ENCODE peak calls at places on chromosome 22, in eight cellular contexts. Q is caudate nucleus, W is left ventricle myocardium inferior, A is heart left ventricle, X is gastrocnemius medialis, G is mammary epithelial cell, J is IMR-90, O is hepatocyte. C is an unnamed sample.

GRCh38 chr22:29145321-29146072 is 60.2 kb upstream of the EMID1 start:
- DNase-seq in Q (no peak), X (peak; percentile 76), W (no peak), A (no peak), G (no peak), J (no peak), O (no peak), C (no peak)

GRCh38 chr22:21567456-21568206 is at the start of gene UBE2L3:
- DNase-seq in Q (peak; percentile 79), G (peak; percentile 80), X (peak; percentile 70), O (peak; percentile 92), W (peak; percentile 87), J (peak; percentile 74), A (peak; percentile 88), C (no peak)

GRCh38 chr22:44685384-44686056 is 16.5 kb upstream of the PRR5 start:
- DNase-seq in Q (no peak), A (no peak), W (no peak), O (peak; percentile 84), J (peak; percentile 51), G (peak; percentile 97), X (no peak), C (peak; percentile 93)

GRCh38 chr22:31148953-31149627 is 8.8 kb upstream of the PLA2G3 start:
- DNase-seq in W (peak; percentile 66), O (peak; percentile 84), Q (peak; percentile 68), X (peak; percentile 27), A (peak; percentile 74), G (peak; percentile 48), J (peak; percentile 80), C (no peak)

GRCh38 chr22:49199224-49199623 is 628.4 kb downstream of the BRD1 start:
- DNase-seq in O (no peak), G (no peak), W (no peak), J (no peak), A (no peak), X (no peak), Q (no peak), C (no peak)

GRCh38 chr22:44931766-44932165 is 78.0 kb downstream of the PHF21B start:
- DNase-seq in X (no peak), W (no peak), O (no peak), G (no peak), A (no peak), Q (no peak), J (no peak), C (no peak)

GRCh38 chr22:30385913-30386312 is 1.3 kb downstream of the RNF215 start:
- DNase-seq in O (no peak), Q (no peak), X (no peak), W (no peak), G (no peak), J (no peak), A (no peak), C (no peak)

GRCh38 chr22:49764151-49764581 is 63.5 kb downstream of the BRD1 start:
- DNase-seq in A (no peak), W (peak; percentile 13), O (no peak), G (no peak), Q (no peak), J (no peak), X (no peak), C (no peak)

GRCh38 chr22:37242395-37242918 is 1.6 kb downstream of the RAC2 start:
- DNase-seq in X (no peak), W (peak; percentile 55), Q (no peak), G (peak; percentile 46), A (peak; percentile 64), J (peak; percentile 38), O (peak; percentile 40), C (no peak)

GRCh38 chr22:37560682-37561208 is 465 bp downstream of the CDC42EP1 start:
- DNase-seq in O (peak; percentile 73), A (peak; percentile 82), X (no peak), J (peak; percentile 53), G (no peak), Q (peak; percentile 42), W (peak; percentile 69), C (no peak)

GRCh38 chr22:41311487-41311886 is 10.2 kb downstream of the ZC3H7B start:
- DNase-seq in J (no peak), G (no peak), A (no peak), X (no peak), Q (no peak), O (no peak), W (no peak), C (no peak)

GRCh38 chr22:41305646-41306045 is 4.3 kb downstream of the ZC3H7B start:
- DNase-seq in X (no peak), Q (no peak), W (no peak), J (peak; percentile 73), O (no peak), G (peak; percentile 74), A (no peak), C (no peak)

GRCh38 chr22:41310336-41310735 is 9.0 kb downstream of the ZC3H7B start:
- DNase-seq in A (no peak), X (no peak), O (no peak), Q (no peak), W (no peak), J (no peak), G (no peak), C (no peak)

GRCh38 chr22:41308544-41308947 is 7.2 kb downstream of the ZC3H7B start:
- DNase-seq in X (peak; percentile 8), J (no peak), G (no peak), W (no peak), A (no peak), O (peak; percentile 75), Q (no peak), C (no peak)

GRCh38 chr22:41308054-41308453 is 6.7 kb downstream of the ZC3H7B start:
- DNase-seq in W (no peak), A (no peak), J (peak; percentile 68), O (no peak), G (no peak), X (no peak), Q (no peak), C (no peak)
- H3K27ac ChIP-seq in W (peak overlapping the region; percentile 41), A (no peak overlapping the region), J (peak overlapping the region; percentile 40), O (peak overlapping the region; percentile 34), G (no peak overlapping the region), X (peak overlapping the region; percentile 79), Q (no peak overlapping the region), C (no peak overlapping the region)

GRCh38 chr22:27828214-27828587 is 26.6 kb upstream of the MN1 start:
- DNase-seq in G (no peak), Q (no peak), W (no peak), J (no peak), X (no peak), A (no peak), O (no peak), C (no peak)

GRCh38 chr22:27823221-27823620 is 21.7 kb upstream of the MN1 start:
- DNase-seq in W (no peak), Q (no peak), A (no peak), O (no peak), G (no peak), X (no peak), J (no peak), C (no peak)

GRCh38 chr22:27829620-27830019 is 28.1 kb upstream of the MN1 start:
- DNase-seq in A (no peak), X (no peak), G (no peak), W (no peak), J (no peak), Q (no peak), O (no peak), C (no peak)

GRCh38 chr22:27825174-27825573 is 23.6 kb upstream of the MN1 start:
- DNase-seq in A (no peak), J (no peak), X (no peak), W (no peak), Q (no peak), O (no peak), G (no peak), C (no peak)

GRCh38 chr22:27827586-27828213 is 26.1 kb upstream of the MN1 start:
- DNase-seq in G (no peak), W (no peak), Q (no peak), O (no peak), X (no peak), A (no peak), J (no peak), C (no peak)
- H3K27ac ChIP-seq in G (no peak overlapping the region), W (peak overlapping the region; percentile 64), Q (no peak overlapping the region), O (no peak overlapping the region), X (no peak overlapping the region), A (peak overlapping the region; percentile 79), J (no peak overlapping the region), C (no peak overlapping the region)

DNA sequence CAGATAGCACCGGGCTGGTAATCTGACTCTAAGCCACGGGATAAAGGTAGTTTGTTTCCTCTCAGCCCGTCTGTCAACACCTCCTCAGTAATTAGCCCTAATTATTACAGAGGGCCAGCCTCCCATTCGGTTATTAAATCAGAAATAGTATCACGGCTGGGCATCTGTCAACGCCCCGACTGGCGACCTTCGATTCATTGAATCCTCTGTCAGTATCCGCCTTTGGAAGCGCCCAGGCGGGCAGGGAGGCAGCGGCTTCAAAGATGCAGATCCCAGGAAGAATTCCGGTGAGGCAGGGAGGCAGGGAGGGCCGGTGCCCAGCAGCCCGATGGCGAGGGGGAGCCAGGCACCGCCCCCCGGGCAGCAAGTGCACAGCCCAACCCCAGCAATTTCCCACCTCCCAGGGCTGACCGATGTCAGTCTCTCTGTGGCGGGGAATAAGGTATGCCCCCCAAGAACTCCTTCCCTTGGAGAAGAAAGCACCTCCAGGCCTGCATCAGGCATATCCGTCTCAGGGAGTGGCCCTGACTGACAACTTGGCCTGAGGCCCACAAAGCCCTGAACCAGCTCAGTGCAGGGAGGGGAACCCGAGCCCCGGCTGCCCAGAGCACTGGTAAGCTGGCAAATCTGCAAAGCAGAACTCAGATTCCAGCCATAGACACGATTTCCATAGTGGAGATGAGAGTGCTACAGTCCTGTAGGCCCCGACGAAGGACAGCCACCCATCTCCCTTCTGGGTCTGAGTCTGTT is 11.4 kb downstream of the GNB1L start:
- DNase-seq in W (no peak), X (no peak), O (peak; percentile 5), Q (no peak), A (peak; percentile 18), J (no peak), G (no peak), C (no peak)
- H3K27ac ChIP-seq in W (no peak overlapping the region), X (no peak overlapping the region), O (no peak overlapping the region), Q (no peak overlapping the region), A (no peak overlapping the region), J (no peak overlapping the region), G (no peak overlapping the region), C (no peak overlapping the region)

GRCh38 chr22:38866399-38867123 is 5.5 kb downstream of the CBX6 start:
- DNase-seq in W (no peak), A (no peak), Q (no peak), O (peak; percentile 51), X (no peak), J (no peak), G (no peak), C (no peak)

GRCh38 chr22:38864361-38865191 is 7.4 kb downstream of the CBX6 start:
- DNase-seq in Q (no peak), O (peak; percentile 3), G (no peak), J (no peak), X (no peak), W (peak; percentile 62), A (peak; percentile 79), C (no peak)

GRCh38 chr22:38865201-38866023 is 6.6 kb downstream of the CBX6 start:
- DNase-seq in X (no peak), G (no peak), O (peak; percentile 5), W (no peak), Q (no peak), A (no peak), J (no peak), C (no peak)

GRCh38 chr22:38867124-38867455 is 4.9 kb downstream of the CBX6 start:
- DNase-seq in Q (no peak), A (no peak), X (no peak), W (no peak), J (no peak), O (no peak), G (no peak), C (no peak)

DNA sequence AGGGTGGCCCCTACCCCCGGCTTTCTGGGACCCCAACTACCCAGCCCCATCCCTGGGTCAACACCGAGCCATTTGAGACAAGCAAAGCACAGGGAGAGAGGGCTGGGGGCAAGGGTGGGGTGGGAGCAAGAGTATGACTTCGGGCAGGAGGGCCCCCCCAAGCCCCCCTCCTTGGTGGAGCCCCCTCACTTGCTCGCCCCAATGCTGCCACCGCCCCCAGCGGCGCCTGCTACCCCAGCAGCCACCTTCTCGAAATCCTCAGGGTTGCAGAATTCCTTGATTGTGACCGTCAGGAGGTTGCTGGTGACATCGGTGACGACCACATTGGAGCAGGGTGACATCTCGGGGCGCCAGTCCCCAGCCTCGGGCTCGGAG is 6.0 kb downstream of the CBX6 start:
- DNase-seq in X (no peak), O (no peak), G (no peak), A (no peak), J (no peak), Q (no peak), W (no peak), C (no peak)
- H3K27ac ChIP-seq in X (no peak overlapping the region), O (no peak overlapping the region), G (no peak overlapping the region), A (peak overlapping the region; percentile 92), J (no peak overlapping the region), Q (no peak overlapping the region), W (peak overlapping the region; percentile 84), C (no peak overlapping the region)

C was measured in epithelial cell of prostate.